ENCODE peak calls at places on chromosome 5, in nine cellular contexts. N, X, U, A, K, G, D, W and Z are unnamed samples.

GRCh38 chr5:168481330-168481788 is 4.9 kb upstream of the RARS1 start:
- DNase-seq in N (no peak), G (no peak), X (no peak), K (no peak), W (no peak), A (no peak), U (no peak), D (peak), Z (no peak)

GRCh38 chr5:73130811-73131210 is 10.4 kb downstream of the TMEM171 start:
- DNase-seq in U (no peak), D (no peak), W (no peak), N (no peak), A (no peak), X (no peak), K (no peak), G (peak), Z (no peak)

GRCh38 chr5:92634883-92635282 is 946.1 kb downstream of the NR2F1-AS1 start:
- DNase-seq in A (no peak), W (no peak), D (no peak), K (no peak), G (no peak), X (no peak), N (no peak), U (no peak), Z (no peak)

GRCh38 chr5:106393276-106393675 is 1277.5 kb downstream of the EFNA5 start:
- DNase-seq in A (no peak), W (no peak), X (no peak), U (no peak), D (no peak), N (no peak), K (no peak), G (no peak), Z (no peak)

GRCh38 chr5:141941307-141941706 is 16.7 kb downstream of the PCDH12 start:
- DNase-seq in K (no peak), G (peak), N (no peak), A (no peak), X (no peak), U (no peak), D (no peak), W (no peak), Z (no peak)

GRCh38 chr5:151892393-151892792 is 32.3 kb downstream of the GLRA1 start:
- DNase-seq in U (no peak), X (no peak), W (no peak), N (no peak), D (no peak), G (no peak), K (no peak), A (no peak), Z (no peak)

GRCh38 chr5:137310051-137310730 is 188.9 kb downstream of the SPOCK1 start:
- DNase-seq in U (peak), D (no peak), G (peak), A (no peak), X (peak), K (peak), N (no peak), W (peak), Z (peak)

GRCh38 chr5:95842955-95843544 is 20.5 kb upstream of the GLRX start:
- DNase-seq in D (peak), X (peak), G (peak), K (peak), W (peak), U (no peak), N (peak), A (peak), Z (no peak)

GRCh38 chr5:59604111-59604510 is 289.4 kb downstream of the PDE4D start:
- DNase-seq in X (no peak), U (no peak), N (no peak), K (no peak), D (no peak), W (no peak), A (no peak), G (no peak), Z (no peak)

GRCh38 chr5:1951165-1951816 is 68.6 kb upstream of the IRX4 start:
- DNase-seq in N (no peak), W (peak), K (no peak), X (no peak), A (no peak), G (no peak), D (no peak), U (no peak), Z (no peak)

GRCh38 chr5:171703116-171703515 is 82.5 kb upstream of the SMIM23 start:
- DNase-seq in X (no peak), W (no peak), A (no peak), N (no peak), D (no peak), K (no peak), U (no peak), G (no peak), Z (no peak)

GRCh38 chr5:9201761-9202160 is 344.1 kb downstream of the SEMA5A start:
- DNase-seq in A (no peak), N (no peak), G (no peak), K (no peak), W (no peak), X (no peak), D (no peak), U (no peak), Z (no peak)

GRCh38 chr5:179318193-179318955 is 26.9 kb downstream of the ADAMTS2 start:
- DNase-seq in W (no peak), A (no peak), N (no peak), U (no peak), K (no peak), X (no peak), D (no peak), G (no peak), Z (no peak)

DNA sequence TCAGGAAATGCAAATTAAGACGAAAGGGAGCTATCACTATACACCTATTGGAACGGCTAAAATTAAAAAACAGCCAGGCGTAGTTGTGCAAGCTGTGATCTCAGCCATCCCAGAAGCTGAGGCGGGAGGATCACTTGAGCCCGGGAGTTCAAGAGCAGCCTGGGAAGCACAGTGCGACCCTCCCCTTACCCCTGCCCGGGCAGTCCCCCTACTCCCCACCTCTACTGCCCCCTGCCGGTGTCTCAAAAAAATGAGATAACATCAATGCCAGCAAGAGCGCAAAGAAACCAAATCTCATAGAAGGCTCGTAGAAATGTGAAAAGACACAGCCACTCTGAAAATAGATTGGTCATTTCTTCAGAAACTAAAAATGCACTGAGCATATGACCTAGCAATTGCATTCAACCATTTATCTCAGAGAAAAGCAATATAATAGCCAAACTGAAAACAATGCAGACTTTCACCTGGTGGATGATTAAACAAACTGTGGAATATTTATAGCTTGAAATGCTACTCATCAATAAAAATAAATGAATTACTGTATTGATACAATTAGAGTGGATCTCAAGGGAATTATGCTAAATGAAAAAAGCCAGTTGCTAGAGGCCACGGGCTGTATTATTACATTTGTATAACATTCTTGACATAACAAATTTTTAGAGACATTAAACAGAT is 20.6 kb downstream of the OR2V2 start:
- DNase-seq in N (peak), A (no peak), D (no peak), X (no peak), W (peak), U (no peak), K (no peak), G (no peak), Z (no peak)
- TF ChIP-seq CTCF in N (no peak), A (no peak), D (peak), X (peak), W (peak), U (peak), K (peak), G (peak), Z (peak)

GRCh38 chr5:23823521-23823920 is 316.1 kb downstream of the PRDM9 start:
- DNase-seq in D (no peak), K (no peak), N (no peak), G (no peak), U (no peak), X (no peak), A (no peak), W (no peak), Z (no peak)

GRCh38 chr5:23825196-23825595 is 317.8 kb downstream of the PRDM9 start:
- DNase-seq in A (no peak), X (no peak), U (no peak), N (no peak), W (no peak), D (no peak), G (no peak), K (no peak), Z (no peak)

DNA sequence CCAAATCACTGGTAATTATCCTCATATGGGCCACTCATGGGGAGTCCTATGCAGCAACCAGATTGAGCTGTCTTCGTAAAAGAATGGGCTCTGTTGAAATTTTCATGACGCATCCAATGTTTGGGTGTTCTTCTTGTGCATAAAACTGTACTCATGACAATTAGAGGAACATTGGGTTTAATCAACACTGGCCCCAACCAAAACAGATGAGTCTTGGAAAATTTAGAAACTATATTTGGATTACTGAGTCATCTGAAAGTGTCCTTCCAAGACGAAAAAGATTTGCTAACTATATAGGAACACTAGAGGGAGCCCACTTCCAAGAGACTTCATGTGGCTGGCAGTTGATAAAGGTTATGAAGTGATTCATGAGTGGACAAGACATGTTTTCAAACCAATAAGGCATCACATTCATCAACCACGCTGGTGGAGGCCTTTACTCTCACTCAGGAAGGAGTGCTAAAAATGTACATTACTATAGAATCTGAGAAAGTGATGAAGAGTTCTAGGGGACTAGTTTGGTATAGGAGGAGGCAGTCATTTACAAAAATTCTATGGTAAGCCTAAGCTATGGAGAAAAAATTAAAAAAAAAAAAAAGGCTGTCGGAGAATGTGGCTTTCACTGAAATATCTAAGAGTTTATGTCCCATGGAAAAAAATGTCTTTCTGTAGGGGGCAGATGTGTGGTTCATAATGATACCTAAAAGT is 313.5 kb downstream of the PRDM9 start:
- DNase-seq in K (peak), G (peak), W (peak), N (no peak), D (no peak), X (peak), U (no peak), A (no peak), Z (no peak)
- TF ChIP-seq CTCF in K (peak), G (peak), W (peak), N (no peak), D (no peak), X (peak), U (peak), A (no peak), Z (no peak)

GRCh38 chr5:10593531-10594181 is 29.8 kb downstream of the ANKRD33B start:
- DNase-seq in W (no peak), D (no peak), N (no peak), K (no peak), U (no peak), G (no peak), X (no peak), A (no peak), Z (no peak)

GRCh38 chr5:10594591-10595210 is 30.8 kb downstream of the ANKRD33B start:
- DNase-seq in W (no peak), U (no peak), D (no peak), K (peak), X (no peak), G (peak), A (no peak), N (no peak), Z (no peak)

GRCh38 chr5:10591159-10591558 is 27.3 kb downstream of the ANKRD33B start:
- DNase-seq in A (no peak), G (no peak), X (no peak), U (no peak), W (no peak), D (no peak), N (no peak), K (no peak), Z (no peak)

GRCh38 chr5:10591946-10592345 is 28.1 kb downstream of the ANKRD33B start:
- DNase-seq in G (peak), K (no peak), D (no peak), U (no peak), N (no peak), W (no peak), X (no peak), A (no peak), Z (no peak)

DNA sequence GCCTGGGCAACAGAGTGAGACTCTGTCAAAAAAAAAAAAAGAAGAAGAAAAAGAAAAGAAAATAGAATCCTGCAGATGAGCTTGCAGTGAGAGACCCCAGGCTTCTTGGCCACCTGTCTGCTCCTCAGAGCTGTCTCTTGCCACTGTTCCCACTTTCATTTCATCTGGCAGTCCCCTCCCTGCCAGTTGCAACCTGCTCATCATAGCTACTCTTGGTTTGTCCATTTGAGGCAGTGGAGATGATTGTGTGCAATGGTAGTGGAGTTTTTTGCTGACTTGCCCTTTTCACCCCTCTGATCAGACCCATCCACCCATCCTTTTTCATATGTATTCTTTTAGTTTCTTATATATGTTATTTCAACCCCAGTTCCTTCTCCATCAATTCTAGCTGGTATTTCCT is 28.7 kb downstream of the ANKRD33B start:
- DNase-seq in N (no peak), K (no peak), D (peak), W (no peak), X (no peak), U (no peak), G (no peak), A (no peak), Z (no peak)
- TF ChIP-seq CTCF in N (no peak), K (no peak), D (no peak), W (no peak), X (no peak), U (no peak), G (no peak), A (no peak), Z (no peak)

GRCh38 chr5:8184455-8185063 is 315.6 kb downstream of the MTRR start:
- DNase-seq in G (peak), U (no peak), W (peak), K (peak), X (no peak), A (no peak), N (no peak), D (peak), Z (peak)
- TF ChIP-seq CTCF in G (peak), U (peak), W (peak), K (peak), X (peak), A (peak), N (peak), D (peak), Z (peak)

GRCh38 chr5:82295959-82296557 is 17.9 kb upstream of the RPS23 start:
- DNase-seq in U (no peak), A (no peak), W (no peak), G (no peak), X (no peak), D (no peak), K (no peak), N (no peak), Z (no peak)

GRCh38 chr5:82297711-82298110 is 19.6 kb upstream of the RPS23 start:
- DNase-seq in K (no peak), G (no peak), X (no peak), U (no peak), N (no peak), W (no peak), A (no peak), D (no peak), Z (no peak)

GRCh38 chr5:82298668-82299067 is 20.5 kb upstream of the RPS23 start:
- DNase-seq in A (no peak), U (no peak), N (no peak), D (no peak), W (no peak), G (no peak), K (no peak), X (no peak), Z (no peak)

GRCh38 chr5:82295144-82295543 is 17.0 kb upstream of the RPS23 start:
- DNase-seq in D (no peak), X (no peak), N (no peak), G (peak), W (peak), U (no peak), A (no peak), K (peak), Z (no peak)

GRCh38 chr5:82296929-82297328 is 18.8 kb upstream of the RPS23 start:
- DNase-seq in K (no peak), G (no peak), D (no peak), X (no peak), W (no peak), N (no peak), A (no peak), U (no peak), Z (no peak)
- TF ChIP-seq CTCF in K (no peak), G (no peak), D (no peak), X (no peak), W (no peak), N (no peak), A (no peak), U (no peak), Z (no peak)